ENCODE peak calls at places on chromosomes 3 and 15, in eight cellular contexts. O, J, T, U, M, L, I and G are unnamed samples.

GRCh38 chr15:53171571-53171970 is 381.4 kb upstream of the ONECUT1 start:
- DNase-seq in O (no peak), J (no peak), T (no peak), U (no peak), M (no peak), L (no peak), I (no peak), G (no peak)

GRCh38 chr15:86162172-86162591 is 82.5 kb downstream of the AGBL1 start:
- DNase-seq in O (no peak), J (no peak), T (no peak), U (no peak), M (no peak), L (no peak), I (no peak), G (no peak)

GRCh38 chr3:112074616-112075497 is 11.3 kb upstream of the C3orf52 start:
- DNase-seq in O (peak), J (no peak), T (no peak), U (no peak), M (peak), L (peak), I (peak), G (peak)

GRCh38 chr3:46501702-46502101 is 3.9 kb downstream of the RTP3 start:
- DNase-seq in O (no peak), J (no peak), T (no peak), U (no peak), M (no peak), L (no peak), I (no peak), G (no peak)

GRCh38 chr3:134211797-134212196 is 38.9 kb downstream of the RYK start:
- DNase-seq in O (peak), J (no peak), T (no peak), U (no peak), M (peak), L (peak), I (no peak), G (peak)

GRCh38 chr15:31338879-31339557 is 12.4 kb downstream of the KLF13 start:
- DNase-seq in O (peak), J (peak), T (peak), U (no peak), M (no peak), L (peak), I (no peak), G (no peak)

GRCh38 chr3:111072016-111072891 is 638 bp downstream of the NECTIN3 start:
- DNase-seq in O (peak), J (peak), T (no peak), U (no peak), M (no peak), L (peak), I (peak), G (peak)

GRCh38 chr3:152961323-152961722 is 126.4 kb downstream of the P2RY1 start:
- DNase-seq in O (peak), J (no peak), T (no peak), U (no peak), M (peak), L (peak), I (no peak), G (peak)

GRCh38 chr15:85430406-85431204 is 50.2 kb downstream of the AKAP13 start:
- DNase-seq in O (no peak), J (no peak), T (no peak), U (no peak), M (no peak), L (no peak), I (no peak), G (peak)

GRCh38 chr3:132964267-132964666 is 73.9 kb upstream of the TMEM108 start:
- DNase-seq in O (no peak), J (no peak), T (no peak), U (no peak), M (no peak), L (no peak), I (no peak), G (no peak)

GRCh38 chr15:42094512-42094963 is at the start of gene PLA2G4D:
- DNase-seq in O (no peak), J (peak), T (no peak), U (no peak), M (no peak), L (no peak), I (no peak), G (peak)

GRCh38 chr3:31546152-31546551 is 13.4 kb downstream of the STT3B start:
- DNase-seq in O (peak), J (no peak), T (no peak), U (no peak), M (no peak), L (peak), I (no peak), G (peak)

GRCh38 chr3:65107174-65107573 is 419.4 kb upstream of the ADAMTS9 start:
- DNase-seq in O (no peak), J (no peak), T (no peak), U (no peak), M (no peak), L (peak), I (no peak), G (no peak)

GRCh38 chr3:197362086-197362485 is 63.7 kb upstream of the DLG1 start:
- DNase-seq in O (no peak), J (no peak), T (no peak), U (no peak), M (no peak), L (no peak), I (no peak), G (no peak)

GRCh38 chr3:107271787-107272387 is 105.4 kb upstream of the CCDC54 start:
- DNase-seq in O (peak), J (no peak), T (no peak), U (no peak), M (peak), L (peak), I (no peak), G (peak)